ENCODE peak calls at places on chromosome 11, in five cellular contexts. H is fibroblast of pulmonary artery, W is AG04449, Q is esophagus muscularis mucosa, U is nephron progenitor cell. C is an unnamed sample.

GRCh38 chr11:2220173-2220771 is 48.7 kb upstream of the TH start:
- DNase-seq in W (no peak), U (no peak), H (no peak), Q (peak), C (no peak)

GRCh38 chr11:117495357-117495756 is 167.7 kb downstream of the CEP164 start:
- DNase-seq in W (no peak), Q (no peak), H (no peak), U (no peak), C (no peak)

GRCh38 chr11:120055646-120056045 is 82.3 kb downstream of the TRIM29 start:
- DNase-seq in Q (peak), W (no peak), U (no peak), H (peak), C (no peak)

GRCh38 chr11:118147502-118147901 is 5.1 kb downstream of the SCN4B start:
- DNase-seq in W (no peak), U (no peak), H (no peak), Q (no peak), C (no peak)

GRCh38 chr11:17765381-17766359 is 31.1 kb downstream of the KCNC1 start:
- DNase-seq in W (no peak), U (peak), H (no peak), Q (no peak), C (no peak)

GRCh38 chr11:62143727-62144126 is 19.9 kb downstream of the INCENP start:
- DNase-seq in H (no peak), W (no peak), Q (no peak), U (no peak), C (peak)

GRCh38 chr11:121932646-121933185 is 183.3 kb downstream of the BLID start:
- DNase-seq in Q (peak), H (no peak), W (no peak), U (no peak), C (no peak)

GRCh38 chr11:78690588-78690987 is 115.9 kb upstream of the NARS2 start:
- DNase-seq in W (no peak), Q (no peak), H (no peak), U (no peak), C (no peak)

GRCh38 chr11:134276396-134277175 is 407 bp downstream of the GLB1L3 start:
- DNase-seq in Q (peak), U (peak), W (no peak), H (no peak), C (no peak)

GRCh38 chr11:102157219-102157618 is 47.0 kb downstream of the YAP1 start:
- DNase-seq in W (no peak), H (peak), Q (no peak), U (no peak), C (no peak)

GRCh38 chr11:1863352-1864215 is 10.7 kb downstream of the LSP1 start:
- DNase-seq in U (peak), H (peak), Q (no peak), W (peak), C (no peak)

GRCh38 chr11:62497132-62497915 is 49.3 kb downstream of the AHNAK start:
- DNase-seq in H (peak), U (no peak), W (no peak), Q (no peak), C (no peak)

GRCh38 chr11:133343951-133344350 is 188.3 kb downstream of the OPCML start:
- DNase-seq in U (no peak), H (no peak), Q (no peak), W (no peak), C (no peak)

GRCh38 chr11:90630176-90630575 is 407.3 kb upstream of the CHORDC1 start:
- DNase-seq in H (no peak), W (no peak), Q (no peak), U (no peak), C (no peak)

GRCh38 chr11:46631676-46632075 is 14.3 kb downstream of the ATG13 start:
- DNase-seq in W (no peak), H (no peak), Q (no peak), U (no peak), C (no peak)

GRCh38 chr11:10875430-10876021 is 17.7 kb upstream of the ZBED5 start:
- DNase-seq in W (no peak), H (no peak), U (no peak), Q (no peak), C (no peak)

GRCh38 chr11:65334696-65335295 is 1.1 kb downstream of the DPF2 start:
- DNase-seq in H (peak), U (no peak), W (no peak), Q (no peak), C (no peak)

GRCh38 chr11:50412832-50413231 is 380.2 kb downstream of the OR4C45 start:
- DNase-seq in W (no peak), U (no peak), Q (no peak), H (no peak), C (no peak)

GRCh38 chr11:3823303-3823702 is 14.9 kb downstream of the PGAP2 start:
- DNase-seq in U (no peak), H (peak), W (peak), Q (no peak), C (no peak)

GRCh38 chr11:60810583-60810982 is 25.4 kb downstream of the MS4A10 start:
- DNase-seq in U (no peak), W (no peak), Q (no peak), H (no peak), C (no peak)

GRCh38 chr11:83809274-83809673 is 523.1 kb upstream of the CCDC90B start:
- DNase-seq in H (no peak), U (no peak), Q (no peak), W (no peak), C (no peak)

GRCh38 chr11:37946155-37946766 is 1348.2 kb upstream of the RAG2 start:
- DNase-seq in H (peak), Q (no peak), W (no peak), U (peak), C (no peak)

GRCh38 chr11:61983419-61983818 is 16.0 kb upstream of the FTH1 start:
- DNase-seq in U (no peak), Q (no peak), H (no peak), W (no peak), C (no peak)

GRCh38 chr11:128905345-128906184 is 14.4 kb downstream of the KCNJ5 start:
- DNase-seq in Q (no peak), W (no peak), H (peak), U (peak), C (no peak)

GRCh38 chr11:12797996-12798395 is 123.8 kb downstream of the TEAD1 start:
- DNase-seq in W (no peak), Q (no peak), U (no peak), H (no peak), C (no peak)

GRCh38 chr11:12269446-12270214 is 107.7 kb upstream of the PARVA start:
- DNase-seq in U (no peak), W (no peak), Q (no peak), H (no peak), C (no peak)

GRCh38 chr11:13316528-13316961 is 39.0 kb downstream of the BMAL1 start:
- DNase-seq in W (no peak), U (no peak), Q (no peak), H (peak), C (no peak)

GRCh38 chr11:9568854-9569587 is 4.4 kb upstream of the WEE1 start:
- DNase-seq in Q (no peak), W (peak), H (peak), U (no peak), C (no peak)

GRCh38 chr11:70303070-70303469 is 32.6 kb downstream of the PPFIA1 start:
- DNase-seq in U (no peak), Q (no peak), W (no peak), H (peak), C (no peak)

GRCh38 chr11:70191495-70192140 is 11.5 kb upstream of the FADD start:
- DNase-seq in H (peak), U (peak), Q (no peak), W (no peak), C (peak)

GRCh38 chr11:69250503-69251393 is 43.2 kb upstream of the MYEOV start:
- DNase-seq in H (no peak), Q (no peak), W (no peak), U (no peak), C (no peak)

GRCh38 chr11:70871881-70872280 is 380.5 kb downstream of the SHANK2 start:
- DNase-seq in W (no peak), H (no peak), Q (no peak), U (no peak), C (no peak)

GRCh38 chr11:92546089-92546488 is 321.5 kb downstream of the FAT3 start:
- DNase-seq in W (no peak), Q (no peak), U (no peak), H (no peak), C (no peak)

GRCh38 chr11:45333023-45333422 is 46.9 kb upstream of the SYT13 start:
- DNase-seq in U (no peak), W (no peak), Q (peak), H (peak), C (no peak)

DNA sequence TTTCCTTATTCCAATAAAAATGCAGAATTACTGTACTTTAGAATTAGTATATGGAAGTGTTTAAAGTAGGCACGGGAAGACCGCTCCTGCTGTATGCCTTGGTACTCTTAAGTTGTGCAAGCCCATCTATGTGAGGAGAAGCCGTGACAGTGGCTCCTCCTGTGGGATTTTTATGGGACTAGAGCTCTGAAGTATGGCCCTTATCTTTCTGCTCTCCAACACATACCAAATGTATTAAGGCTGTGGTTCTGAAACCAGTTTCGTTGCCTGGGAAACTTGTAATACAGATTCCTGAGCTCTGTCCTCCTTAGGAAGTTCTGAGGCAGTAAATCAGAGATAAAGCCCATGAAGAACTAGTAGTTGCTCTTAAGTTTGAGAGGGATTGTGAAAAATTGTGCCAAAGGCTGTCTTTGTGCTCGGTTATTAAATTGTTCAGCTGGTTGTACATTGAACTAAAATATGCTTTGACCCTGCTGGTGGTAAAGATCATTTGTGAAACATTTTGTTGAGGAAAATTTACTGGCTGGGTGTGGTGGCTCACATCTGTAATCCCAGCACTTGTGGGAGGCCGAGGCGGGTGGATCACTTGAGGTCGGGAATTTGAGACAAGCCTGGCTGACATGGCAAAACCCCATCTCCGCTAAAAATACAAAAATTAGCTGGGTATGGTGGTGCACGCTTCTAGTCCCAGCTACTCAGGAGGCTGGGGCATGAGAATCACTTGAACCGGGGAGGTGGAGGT is 29.3 kb downstream of the RTN3 start:
- DNase-seq in Q (no peak), W (peak), U (no peak), H (peak), C (no peak)
- TF ChIP-seq CTCF in Q (no peak), W (peak), U (no peak), H (peak), C (no peak)

GRCh38 chr11:75349540-75350116 is 1.8 kb downstream of the ARRB1 start:
- DNase-seq in Q (no peak), H (no peak), U (no peak), W (no peak), C (no peak)

GRCh38 chr11:75352417-75353206 is 1.2 kb upstream of the ARRB1 start:
- DNase-seq in Q (no peak), W (no peak), U (no peak), H (no peak), C (peak)

GRCh38 chr11:75350122-75350742 is 1.2 kb downstream of the ARRB1 start:
- DNase-seq in H (no peak), Q (no peak), W (no peak), U (no peak), C (no peak)

GRCh38 chr11:75351541-75352416 is at the start of gene ARRB1:
- DNase-seq in Q (no peak), W (no peak), U (peak), H (peak), C (peak)

GRCh38 chr11:75350743-75351540 is 519 bp downstream of the ARRB1 start:
- DNase-seq in U (peak), Q (no peak), W (no peak), H (no peak), C (peak)
- TF ChIP-seq CTCF in U (no peak), Q (no peak), W (no peak), H (peak), C (no peak)

GRCh38 chr11:19307498-19307897 is 66.8 kb upstream of the E2F8 start:
- DNase-seq in Q (no peak), U (no peak), H (no peak), W (no peak), C (no peak)
- TF ChIP-seq CTCF in Q (no peak), U (no peak), H (no peak), W (no peak), C (no peak)

DNA sequence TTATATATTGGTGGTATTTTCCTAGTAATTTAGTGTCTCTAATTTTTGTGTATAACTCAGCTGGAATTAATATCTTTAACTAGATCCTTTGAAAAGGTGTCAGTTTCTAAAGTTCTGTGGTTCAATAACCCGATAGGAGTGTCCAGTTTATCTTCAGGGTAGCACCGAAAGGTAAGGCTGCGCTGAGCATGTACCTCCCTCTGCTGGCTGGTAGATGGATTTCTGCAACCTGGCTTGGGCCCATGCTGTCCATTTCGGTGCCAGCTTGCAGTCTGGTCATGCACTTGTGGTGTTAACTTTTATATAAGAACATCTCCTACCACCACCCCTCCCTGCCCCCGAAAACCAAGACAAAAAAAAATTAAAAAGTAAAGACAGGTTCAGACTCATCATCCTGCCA is 24.7 kb downstream of the EXT2 start:
- DNase-seq in U (no peak), W (no peak), H (no peak), Q (no peak), C (no peak)
- TF ChIP-seq CTCF in U (peak), W (peak), H (peak), Q (no peak), C (no peak)

GRCh38 chr11:36300651-36301050 is 4.6 kb downstream of the PRR5L start:
- DNase-seq in W (no peak), U (no peak), H (peak), Q (peak), C (no peak)
- TF ChIP-seq CTCF in W (no peak), U (no peak), H (no peak), Q (no peak), C (no peak)